ENCODE peak calls at places on chromosome 21, in six cellular contexts. One of them, this sample, is unnamed.

GRCh38 chr21:17834639-17835354 is 15.6 kb upstream of the C21orf91 start:
- DNase-seq in esophagus squamous epithelium: no peak
- DNase-seq in Panc1: no peak
- DNase-seq in heart right ventricle: no peak
- DNase-seq in tibial nerve: no peak
- DNase-seq in A549: no peak
- DNase-seq in this sample: no peak

GRCh38 chr21:25485914-25486313 is 121.4 kb downstream of the MRPL39 start:
- DNase-seq in esophagus squamous epithelium: no peak
- DNase-seq in Panc1: no peak
- DNase-seq in heart right ventricle: no peak
- DNase-seq in tibial nerve: no peak
- DNase-seq in A549: no peak
- DNase-seq in this sample: no peak

GRCh38 chr21:39863111-39863510 is 4.1 kb upstream of the PCP4 start:
- DNase-seq in esophagus squamous epithelium: no peak
- DNase-seq in Panc1: no peak
- DNase-seq in heart right ventricle: no peak
- DNase-seq in tibial nerve: no peak
- DNase-seq in A549: no peak
- DNase-seq in this sample: no peak

GRCh38 chr21:43613755-43614638 is 45.3 kb downstream of the HSF2BP start:
- DNase-seq in esophagus squamous epithelium: no peak
- DNase-seq in Panc1: no peak
- DNase-seq in heart right ventricle: no peak
- DNase-seq in tibial nerve: no peak
- DNase-seq in A549: no peak
- DNase-seq in this sample: no peak

GRCh38 chr21:42703936-42704335 is 50.5 kb downstream of the PDE9A start:
- DNase-seq in esophagus squamous epithelium: no peak
- DNase-seq in Panc1: no peak
- DNase-seq in heart right ventricle: no peak
- DNase-seq in tibial nerve: no peak
- DNase-seq in A549: no peak
- DNase-seq in this sample: no peak

GRCh38 chr21:40850071-40850470 is 3.1 kb upstream of the DSCAM start:
- DNase-seq in esophagus squamous epithelium: no peak
- DNase-seq in Panc1: no peak
- DNase-seq in heart right ventricle: no peak
- DNase-seq in tibial nerve: no peak
- DNase-seq in A549: no peak
- DNase-seq in this sample: no peak

GRCh38 chr21:25350056-25350455 is 257.2 kb downstream of the MRPL39 start:
- DNase-seq in esophagus squamous epithelium: no peak
- DNase-seq in Panc1: no peak
- DNase-seq in heart right ventricle: no peak
- DNase-seq in tibial nerve: no peak
- DNase-seq in A549: no peak
- DNase-seq in this sample: no peak

GRCh38 chr21:45439171-45439872 is 34.4 kb downstream of the COL18A1 start:
- DNase-seq in esophagus squamous epithelium: no peak
- DNase-seq in Panc1: no peak
- DNase-seq in heart right ventricle: peak
- DNase-seq in tibial nerve: peak
- DNase-seq in A549: peak
- DNase-seq in this sample: peak

GRCh38 chr21:42101246-42101645 is 30.1 kb downstream of the UMODL1 start:
- DNase-seq in esophagus squamous epithelium: no peak
- DNase-seq in Panc1: no peak
- DNase-seq in heart right ventricle: no peak
- DNase-seq in tibial nerve: no peak
- DNase-seq in A549: no peak
- DNase-seq in this sample: no peak

GRCh38 chr21:41579692-41580091 is 71.7 kb upstream of the TMPRSS2 start:
- DNase-seq in esophagus squamous epithelium: no peak
- DNase-seq in Panc1: no peak
- DNase-seq in heart right ventricle: no peak
- DNase-seq in tibial nerve: no peak
- DNase-seq in A549: no peak
- DNase-seq in this sample: no peak

GRCh38 chr21:37724201-37724600 is 192.1 kb downstream of the KCNJ6 start:
- DNase-seq in esophagus squamous epithelium: no peak
- DNase-seq in Panc1: no peak
- DNase-seq in heart right ventricle: no peak
- DNase-seq in tibial nerve: no peak
- DNase-seq in A549: no peak
- DNase-seq in this sample: no peak
- H3K27ac ChIP-seq in esophagus squamous epithelium: no peak
- H3K27ac ChIP-seq in Panc1: no peak
- H3K27ac ChIP-seq in heart right ventricle: no peak
- H3K27ac ChIP-seq in tibial nerve: no peak
- H3K27ac ChIP-seq in A549: no peak
- H3K27ac ChIP-seq in this sample: no peak

GRCh38 chr21:33761104-33762036 is 119.1 kb downstream of the ITSN1 start:
- DNase-seq in esophagus squamous epithelium: no peak
- DNase-seq in Panc1: peak
- DNase-seq in heart right ventricle: peak
- DNase-seq in tibial nerve: no peak
- DNase-seq in A549: peak
- DNase-seq in this sample: peak
- H3K4me3 ChIP-seq in esophagus squamous epithelium: peak
- H3K4me3 ChIP-seq in Panc1: no peak
- H3K4me3 ChIP-seq in heart right ventricle: peak
- H3K4me3 ChIP-seq in tibial nerve: no peak
- H3K4me3 ChIP-seq in A549: peak
- H3K4me3 ChIP-seq in this sample: peak

DNA sequence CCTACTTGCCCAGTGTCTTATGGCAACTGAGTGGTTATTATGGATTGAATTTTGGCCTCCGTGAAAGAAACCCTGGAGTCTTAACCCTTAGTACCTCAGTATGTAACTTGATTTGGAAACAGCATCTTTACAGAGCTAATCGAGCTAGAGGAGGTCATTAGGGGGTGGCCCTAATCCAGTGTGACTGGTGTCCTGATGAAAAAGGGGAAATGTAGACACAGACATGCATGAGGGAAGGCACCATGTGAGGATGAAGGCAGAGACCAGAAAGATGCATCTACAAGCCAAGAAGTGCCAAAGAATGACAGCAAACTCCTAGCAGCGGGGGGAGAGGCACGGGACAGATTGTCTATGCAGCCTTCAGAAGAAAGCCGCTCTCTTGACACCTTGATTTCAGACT is 14.7 kb downstream of the DOP1B start:
- DNase-seq in esophagus squamous epithelium: no peak
- DNase-seq in Panc1: no peak
- DNase-seq in heart right ventricle: no peak
- DNase-seq in tibial nerve: no peak
- DNase-seq in A549: no peak
- DNase-seq in this sample: no peak
- TF ChIP-seq CTCF in esophagus squamous epithelium: no peak
- TF ChIP-seq CTCF in Panc1: no peak
- TF ChIP-seq CTCF in heart right ventricle: no peak
- TF ChIP-seq CTCF in tibial nerve: no peak
- TF ChIP-seq CTCF in A549: no peak
- TF ChIP-seq CTCF in this sample: no peak

GRCh38 chr21:28640326-28640725 is 352.4 kb downstream of the LTN1 start:
- DNase-seq in esophagus squamous epithelium: no peak
- DNase-seq in Panc1: no peak
- DNase-seq in heart right ventricle: no peak
- DNase-seq in tibial nerve: no peak
- DNase-seq in A549: no peak
- DNase-seq in this sample: no peak
- H3K27ac ChIP-seq in esophagus squamous epithelium: no peak
- H3K27ac ChIP-seq in Panc1: no peak
- H3K27ac ChIP-seq in heart right ventricle: no peak
- H3K27ac ChIP-seq in tibial nerve: no peak
- H3K27ac ChIP-seq in A549: no peak
- H3K27ac ChIP-seq in this sample: no peak

DNA sequence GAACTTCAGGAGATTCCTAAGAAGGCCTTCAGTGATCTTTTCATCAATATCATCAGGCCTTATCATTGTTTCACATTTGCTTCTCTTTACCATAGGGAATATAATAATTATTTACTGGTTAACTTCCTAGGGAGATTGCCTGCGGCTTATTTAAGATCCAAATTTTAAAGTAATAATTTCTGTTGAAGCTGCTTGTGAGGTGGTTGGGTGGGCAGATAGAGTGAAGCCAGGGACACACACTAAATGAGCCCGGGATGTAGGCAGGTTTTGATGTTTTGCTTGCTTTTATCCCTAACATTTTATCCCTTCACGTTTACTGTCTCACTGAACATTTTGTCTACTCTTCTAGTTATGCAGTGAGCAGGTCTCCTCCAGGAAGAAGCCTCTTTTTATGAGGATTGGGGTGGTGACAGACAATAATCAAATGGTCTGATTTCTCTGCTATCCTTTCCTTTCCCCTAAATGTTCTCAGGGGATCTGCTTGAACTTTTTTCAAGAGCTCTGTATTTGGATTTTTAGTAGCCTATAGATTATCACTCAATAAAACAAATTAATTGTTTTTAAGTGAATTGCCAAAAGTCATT is 164.7 kb downstream of the RUNX1 start:
- DNase-seq in esophagus squamous epithelium: no peak
- DNase-seq in Panc1: no peak
- DNase-seq in heart right ventricle: no peak
- DNase-seq in tibial nerve: no peak
- DNase-seq in A549: no peak
- DNase-seq in this sample: no peak
- H3K4me3 ChIP-seq in esophagus squamous epithelium: peak
- H3K4me3 ChIP-seq in Panc1: peak
- H3K4me3 ChIP-seq in heart right ventricle: peak
- H3K4me3 ChIP-seq in tibial nerve: peak
- H3K4me3 ChIP-seq in A549: peak
- H3K4me3 ChIP-seq in this sample: peak

GRCh38 chr21:32412998-32413504 is 545 bp downstream of the EVA1C start:
- DNase-seq in esophagus squamous epithelium: no peak
- DNase-seq in Panc1: no peak
- DNase-seq in heart right ventricle: peak
- DNase-seq in tibial nerve: peak
- DNase-seq in A549: no peak
- DNase-seq in this sample: peak
- TF ChIP-seq CTCF in esophagus squamous epithelium: no peak
- TF ChIP-seq CTCF in Panc1: peak
- TF ChIP-seq CTCF in heart right ventricle: no peak
- TF ChIP-seq CTCF in tibial nerve: no peak
- TF ChIP-seq CTCF in A549: peak
- TF ChIP-seq CTCF in this sample: no peak

DNA sequence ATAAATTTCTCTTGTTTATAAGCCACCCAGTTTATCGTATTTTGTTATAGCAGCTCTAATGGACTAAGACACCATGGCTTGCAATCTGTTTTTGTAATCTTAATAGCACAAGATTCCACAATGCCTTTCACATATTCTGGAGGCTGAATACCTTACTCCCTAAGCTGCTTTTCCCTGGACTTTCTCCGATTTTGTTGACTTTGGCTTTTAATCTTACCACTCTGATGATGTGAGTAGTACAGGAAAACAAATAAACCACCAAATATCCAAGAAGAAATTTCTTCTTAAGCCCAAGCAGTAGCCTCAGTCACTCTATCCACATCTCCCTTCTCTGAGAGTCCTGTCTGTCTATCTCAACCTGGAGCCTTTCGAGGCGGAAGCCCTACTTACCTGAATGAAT is 838.6 kb downstream of the LTN1 start:
- DNase-seq in esophagus squamous epithelium: no peak
- DNase-seq in Panc1: no peak
- DNase-seq in heart right ventricle: no peak
- DNase-seq in tibial nerve: no peak
- DNase-seq in A549: no peak
- DNase-seq in this sample: no peak
- H3K27ac ChIP-seq in esophagus squamous epithelium: no peak
- H3K27ac ChIP-seq in Panc1: no peak
- H3K27ac ChIP-seq in heart right ventricle: no peak
- H3K27ac ChIP-seq in tibial nerve: no peak
- H3K27ac ChIP-seq in A549: no peak
- H3K27ac ChIP-seq in this sample: no peak

GRCh38 chr21:36806103-36806502 is 107.2 kb downstream of the SIM2 start:
- DNase-seq in esophagus squamous epithelium: no peak
- DNase-seq in Panc1: no peak
- DNase-seq in heart right ventricle: no peak
- DNase-seq in tibial nerve: no peak
- DNase-seq in A549: no peak
- DNase-seq in this sample: no peak

GRCh38 chr21:36800734-36801133 is 101.8 kb downstream of the SIM2 start:
- DNase-seq in esophagus squamous epithelium: no peak
- DNase-seq in Panc1: no peak
- DNase-seq in heart right ventricle: no peak
- DNase-seq in tibial nerve: no peak
- DNase-seq in A549: no peak
- DNase-seq in this sample: no peak

GRCh38 chr21:36804867-36805611 is 106.1 kb downstream of the SIM2 start:
- DNase-seq in esophagus squamous epithelium: no peak
- DNase-seq in Panc1: no peak
- DNase-seq in heart right ventricle: no peak
- DNase-seq in tibial nerve: no peak
- DNase-seq in A549: no peak
- DNase-seq in this sample: no peak

GRCh38 chr21:36803051-36803709 is 104.3 kb downstream of the SIM2 start:
- DNase-seq in esophagus squamous epithelium: no peak
- DNase-seq in Panc1: no peak
- DNase-seq in heart right ventricle: no peak
- DNase-seq in tibial nerve: no peak
- DNase-seq in A549: no peak
- DNase-seq in this sample: no peak

GRCh38 chr21:36803801-36804452 is 105.0 kb downstream of the SIM2 start:
- DNase-seq in esophagus squamous epithelium: no peak
- DNase-seq in Panc1: no peak
- DNase-seq in heart right ventricle: no peak
- DNase-seq in tibial nerve: no peak
- DNase-seq in A549: no peak
- DNase-seq in this sample: no peak
- H3K4me3 ChIP-seq in esophagus squamous epithelium: no peak
- H3K4me3 ChIP-seq in Panc1: no peak
- H3K4me3 ChIP-seq in heart right ventricle: no peak
- H3K4me3 ChIP-seq in tibial nerve: no peak
- H3K4me3 ChIP-seq in A549: no peak
- H3K4me3 ChIP-seq in this sample: no peak

DNA sequence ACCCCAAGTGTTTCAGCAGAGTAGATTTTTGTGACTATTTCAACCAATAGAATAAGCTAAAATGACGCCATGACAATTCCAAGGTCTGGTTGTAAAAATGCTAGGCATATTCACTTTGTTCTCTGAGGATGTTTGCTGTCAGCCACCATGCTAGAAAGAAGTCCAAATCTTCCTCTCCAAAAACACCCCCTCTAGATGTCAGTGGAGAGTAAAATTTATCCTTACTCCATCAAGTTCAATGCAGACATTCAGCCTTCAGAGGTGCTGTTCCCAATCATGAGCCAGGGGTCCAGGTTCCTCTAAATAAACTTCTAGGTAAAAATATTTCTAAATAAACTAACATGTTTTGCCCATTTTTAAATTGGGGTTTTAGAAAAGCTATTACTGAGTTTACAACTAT is 395.4 kb upstream of the ADAMTS5 start:
- DNase-seq in esophagus squamous epithelium: no peak
- DNase-seq in Panc1: no peak
- DNase-seq in heart right ventricle: no peak
- DNase-seq in tibial nerve: no peak
- DNase-seq in A549: no peak
- DNase-seq in this sample: no peak
- TF ChIP-seq CTCF in esophagus squamous epithelium: no peak
- TF ChIP-seq CTCF in Panc1: no peak
- TF ChIP-seq CTCF in heart right ventricle: peak
- TF ChIP-seq CTCF in tibial nerve: no peak
- TF ChIP-seq CTCF in A549: no peak
- TF ChIP-seq CTCF in this sample: no peak